ENCODE peak calls at places on chromosomes 7 and 10, in six cellular contexts. S is GM12878, X is HCT116, U is GM23338, P is HepG2, T is upper lobe of left lung. Q is an unnamed sample. For H3K36me3, the result is how much of the 10 kb centered on the place peaks cover.

GRCh38 chr10:81600185-81600584 is 274.8 kb upstream of the NRG3 start:
- ATAC-seq in S (no peak), T (no peak), U (no peak), P (no peak), X (no peak), Q (no peak)

GRCh38 chr10:46284286-46285229 is 2.2 kb upstream of the ANTXRL start:
- ATAC-seq in U (peak), S (peak), T (peak), X (peak), P (peak), Q (peak)

GRCh38 chr10:130631139-130631864 is 495.1 kb downstream of the GLRX3 start:
- ATAC-seq in T (peak), S (no peak), U (no peak), X (no peak), P (no peak), Q (no peak)

GRCh38 chr10:132570771-132571564 is 33.4 kb downstream of the INPP5A start:
- ATAC-seq in X (no peak), S (peak), T (peak), U (peak), P (no peak), Q (peak)

GRCh38 chr7:5238500-5238899 is 44.2 kb upstream of the SLC29A4 start:
- ATAC-seq in X (no peak), U (peak), T (no peak), S (no peak), P (peak), Q (no peak)

GRCh38 chr7:87210506-87210905 is 9.0 kb downstream of the TMEM243 start:
- ATAC-seq in X (no peak), S (no peak), P (no peak), U (no peak), T (no peak), Q (no peak)

GRCh38 chr10:130512936-130513335 is 376.7 kb downstream of the GLRX3 start:
- ATAC-seq in S (no peak), U (no peak), X (no peak), P (no peak), T (no peak), Q (no peak)

GRCh38 chr10:21364196-21365114 is 161.0 kb downstream of the SKIDA1 start:
- ATAC-seq in X (peak), T (no peak), S (no peak), U (peak), P (peak), Q (peak)

GRCh38 chr10:52353210-52353609 is 39.1 kb downstream of the DKK1 start:
- ATAC-seq in U (no peak), T (no peak), S (no peak), P (no peak), X (no peak), Q (no peak)

GRCh38 chr10:52348037-52348564 is 34.0 kb downstream of the DKK1 start:
- ATAC-seq in S (no peak), X (no peak), T (no peak), P (no peak), U (no peak), Q (no peak)

GRCh38 chr10:52347327-52347667 is 33.2 kb downstream of the DKK1 start:
- ATAC-seq in S (no peak), U (no peak), X (no peak), P (peak), T (peak), Q (no peak)

GRCh38 chr10:52353960-52354394 is 39.9 kb downstream of the DKK1 start:
- ATAC-seq in U (no peak), T (no peak), P (peak), S (no peak), X (no peak), Q (peak)

DNA sequence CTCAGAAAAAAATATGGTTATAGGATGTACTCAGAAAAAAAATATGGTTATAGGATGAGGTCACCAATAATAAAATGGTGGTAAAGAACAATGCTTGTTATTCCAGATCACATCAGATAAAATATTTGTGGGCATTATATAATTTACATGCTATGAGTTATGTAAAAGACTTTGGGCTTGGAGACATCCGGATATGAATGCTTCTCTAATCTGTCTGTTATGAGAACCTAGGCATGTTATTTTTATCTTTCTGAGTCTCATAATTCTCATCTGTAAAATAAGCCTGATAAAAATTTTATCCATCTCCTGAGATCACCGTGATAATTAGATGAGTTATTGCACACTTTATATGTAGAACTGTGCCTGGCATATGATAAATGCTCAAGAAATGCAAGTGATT is 37.8 kb downstream of the DKK1 start:
- ATAC-seq in S (no peak), P (no peak), X (no peak), U (no peak), T (no peak), Q (no peak)
- TF ChIP-seq POLR2AphosphoS5 in S (no peak), P (no peak), X (no peak), U (no peak), T (no peak), Q (no peak)

DNA sequence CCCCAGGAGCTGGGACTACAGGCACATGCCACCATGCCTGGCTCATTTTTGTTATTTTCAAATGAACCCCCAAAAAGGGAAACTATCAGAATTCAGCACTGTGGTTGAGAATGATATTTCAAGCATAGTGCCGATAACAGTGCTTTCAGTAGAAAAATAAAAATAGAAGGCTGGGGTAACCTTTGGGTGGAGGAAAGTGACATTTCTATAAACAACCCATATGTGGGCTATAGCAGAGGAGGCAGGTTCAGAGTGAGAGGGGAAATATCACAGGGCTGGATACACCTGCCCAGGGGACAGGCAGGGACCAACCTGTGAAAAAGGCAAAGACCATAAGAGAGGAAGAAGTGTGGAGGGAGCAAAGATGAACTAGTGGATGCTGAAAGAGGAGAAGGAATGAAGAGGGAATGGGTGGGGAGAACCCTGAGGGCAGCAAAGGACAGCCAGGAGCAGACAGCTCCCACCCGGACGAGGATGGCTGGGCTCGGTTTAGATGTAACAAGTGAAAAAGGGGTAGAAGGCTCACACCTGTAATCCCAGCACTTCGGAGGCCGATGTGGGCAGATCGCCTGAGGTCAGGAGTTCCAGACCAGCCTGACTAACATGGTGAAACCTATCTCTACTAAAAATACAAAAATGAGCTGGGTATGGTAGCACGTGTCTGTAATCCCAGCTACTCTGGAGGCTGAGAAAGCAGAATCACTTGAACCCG is 56.5 kb downstream of the MAP3K8 start:
- ATAC-seq in U (no peak), X (no peak), S (peak), T (no peak), P (no peak), Q (no peak)
- H3K36me3 ChIP-seq in U (under half), X (under half), S (under half), T (under half), P (under half), Q (under half)

DNA sequence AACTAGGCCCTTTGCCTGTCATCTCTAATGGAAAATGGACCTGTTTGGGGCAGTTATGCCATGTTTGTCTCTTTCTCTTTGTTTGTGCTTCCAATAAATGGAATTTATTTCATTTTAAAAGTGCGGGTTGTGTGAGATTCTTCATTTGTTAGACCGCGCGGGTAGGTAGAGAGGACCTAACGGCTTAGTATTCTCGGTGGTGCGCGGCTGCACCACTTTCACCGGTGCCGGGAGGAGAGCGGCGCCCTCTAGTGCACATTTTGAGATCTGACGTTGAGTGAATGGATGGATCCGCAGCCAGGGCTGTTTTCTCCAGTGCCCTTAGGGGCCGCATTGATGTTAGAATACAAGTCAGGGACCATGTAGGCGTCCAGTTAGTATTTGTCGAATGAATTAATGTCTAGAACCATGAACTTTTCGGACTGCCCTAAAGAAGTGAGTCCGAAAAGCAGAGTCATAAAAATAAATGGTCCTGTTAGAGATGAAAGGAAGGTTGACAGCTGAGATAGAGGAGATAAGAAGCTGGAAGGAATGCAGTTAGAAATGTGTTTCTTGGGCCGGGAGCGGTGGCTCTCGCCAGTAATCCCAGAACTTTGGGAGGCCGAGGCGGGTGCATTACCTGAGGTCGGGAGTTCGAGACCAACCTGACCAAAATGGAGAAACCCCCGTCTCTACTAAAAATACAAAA is 29.3 kb upstream of the GIMAP8 start:
- ATAC-seq in S (peak), X (peak), T (peak), U (peak), P (peak), Q (peak)
- TF ChIP-seq POLR2AphosphoS5 in S (no peak), X (no peak), T (no peak), U (no peak), P (no peak), Q (no peak)

DNA sequence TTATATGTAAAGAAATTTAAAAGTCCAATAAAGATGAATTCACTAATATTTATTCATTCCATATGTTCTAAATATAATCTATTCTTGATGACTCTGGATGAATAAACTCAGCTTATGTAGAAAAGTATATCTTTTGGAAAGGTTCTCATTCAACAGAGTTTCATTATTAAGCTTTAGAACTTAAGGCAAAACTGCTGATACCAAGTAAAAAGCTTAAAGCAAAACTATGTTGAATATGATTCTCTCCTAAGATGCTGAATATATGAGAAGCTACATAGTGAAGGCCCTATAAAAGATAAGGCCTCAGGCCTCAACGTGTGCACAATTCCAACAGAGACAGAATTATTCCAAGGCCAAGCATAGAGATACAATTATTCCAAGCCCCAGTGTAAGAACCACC is 30.8 kb downstream of the ZNF800 start:
- ATAC-seq in S (no peak), U (no peak), P (no peak), T (no peak), X (no peak), Q (no peak)
- H3K36me3 ChIP-seq in S (under half), U (under half), P (under half), T (under half), X (under half), Q (under half)

Q was measured in gastroesophageal sphincter.